ENCODE peak calls at places on chromosomes 11 and 22, in ten cellular contexts. H is naive thymus-derived CD4-positive, alpha-beta T cell; Q is lung; S is GM23338; T is RWPE1; W is transverse colon; R is MM.1S; G is brain microvascular endothelial cell; L is ascending aorta; M is tibial artery. N is an unnamed sample.

GRCh38 chr11:131710511-131710910 is 340.1 kb downstream of the NTM start:
- DNase-seq in H (no peak), Q (no peak), S (no peak), T (no peak), W (no peak), R (no peak), G (no peak), L (no peak), M (no peak), N (peak)

GRCh38 chr11:13317293-13318080 is 39.9 kb downstream of the BMAL1 start:
- DNase-seq in H (no peak), Q (no peak), S (no peak), T (no peak), W (no peak), R (no peak), G (no peak), L (no peak), M (no peak), N (no peak)

GRCh38 chr11:79431535-79431934 is 9.3 kb downstream of the TENM4 start:
- DNase-seq in H (no peak), Q (no peak), S (no peak), T (peak), W (no peak), R (no peak), G (no peak), L (no peak), M (no peak), N (peak)

GRCh38 chr11:112694813-112695212 is 266.4 kb upstream of the NCAM1 start:
- DNase-seq in H (no peak), Q (no peak), S (peak), T (peak), W (no peak), R (no peak), G (no peak), L (no peak), M (no peak), N (peak)

GRCh38 chr11:821513-822371 is 3.0 kb downstream of the PNPLA2 start:
- DNase-seq in H (no peak), Q (no peak), S (no peak), T (no peak), W (no peak), R (no peak), G (no peak), L (no peak), M (no peak), N (no peak)

GRCh38 chr11:125980421-125980820 is 34.6 kb downstream of the VSIG10L2 start:
- DNase-seq in H (no peak), Q (no peak), S (no peak), T (no peak), W (no peak), R (no peak), G (no peak), L (no peak), M (no peak), N (no peak)

GRCh38 chr11:128916037-128916572 is 24.9 kb downstream of the KCNJ5 start:
- DNase-seq in H (no peak), Q (no peak), S (no peak), T (no peak), W (no peak), R (no peak), G (no peak), L (no peak), M (no peak), N (no peak)

GRCh38 chr22:24593810-24594568 is 1.1 kb upstream of the LRRC75B start:
- DNase-seq in H (no peak), Q (no peak), S (no peak), T (no peak), W (peak), R (no peak), G (no peak), L (no peak), M (no peak), N (no peak)

GRCh38 chr22:41699264-41700104 is at the start of gene MEI1:
- DNase-seq in H (peak), Q (peak), S (peak), T (peak), W (peak), R (peak), G (peak), L (peak), M (peak), N (no peak)

GRCh38 chr22:49664891-49665290 is 162.8 kb downstream of the BRD1 start:
- DNase-seq in H (no peak), Q (no peak), S (no peak), T (no peak), W (no peak), R (no peak), G (no peak), L (no peak), M (peak), N (no peak)

GRCh38 chr11:93959663-93960062 is 61.5 kb upstream of the HEPHL1 start:
- DNase-seq in H (no peak), Q (no peak), S (no peak), T (no peak), W (no peak), R (no peak), G (no peak), L (no peak), M (no peak), N (no peak)

GRCh38 chr11:83865636-83866461 is 579.7 kb upstream of the CCDC90B start:
- DNase-seq in H (no peak), Q (no peak), S (no peak), T (peak), W (no peak), R (no peak), G (peak), L (no peak), M (no peak), N (no peak)

GRCh38 chr11:111329306-111330204 is 31.2 kb downstream of the POU2AF3 start:
- DNase-seq in H (no peak), Q (no peak), S (no peak), T (no peak), W (no peak), R (no peak), G (no peak), L (peak), M (peak), N (no peak)

GRCh38 chr11:134355656-134356055 is 23.9 kb downstream of the GLB1L2 start:
- DNase-seq in H (no peak), Q (no peak), S (no peak), T (no peak), W (no peak), R (no peak), G (no peak), L (no peak), M (no peak), N (peak)

GRCh38 chr11:130420478-130421198 is 7.8 kb downstream of the ADAMTS8 start:
- DNase-seq in H (no peak), Q (peak), S (no peak), T (no peak), W (no peak), R (no peak), G (no peak), L (no peak), M (no peak), N (no peak)

DNA sequence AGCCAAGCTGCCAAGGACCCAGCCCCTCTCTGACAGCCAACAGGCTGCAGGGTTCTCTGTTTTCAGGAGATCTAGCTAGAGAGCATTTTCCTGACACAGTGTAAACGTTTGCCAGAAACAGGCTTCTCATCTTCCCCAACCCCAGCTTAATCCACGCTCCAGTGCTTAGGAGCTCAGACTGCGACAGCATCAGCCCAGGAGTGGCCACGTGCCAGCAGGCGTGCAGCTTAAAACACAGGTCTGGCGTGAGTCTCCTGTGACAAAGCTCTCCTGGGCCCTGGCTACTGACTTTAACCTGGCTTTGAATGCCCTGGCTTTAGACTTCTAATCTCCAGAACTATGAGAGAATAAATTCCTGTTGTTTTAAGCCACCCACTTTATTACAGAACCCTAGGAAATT is 66.6 kb downstream of the GALNT18 start:
- DNase-seq in H (no peak), Q (peak), S (no peak), T (no peak), W (no peak), R (no peak), G (no peak), L (no peak), M (peak), N (no peak)
- H3K27ac ChIP-seq in H (no peak), Q (no peak), S (no peak), T (no peak), W (no peak), R (no peak), G (no peak), L (no peak), M (no peak), N (no peak)

DNA sequence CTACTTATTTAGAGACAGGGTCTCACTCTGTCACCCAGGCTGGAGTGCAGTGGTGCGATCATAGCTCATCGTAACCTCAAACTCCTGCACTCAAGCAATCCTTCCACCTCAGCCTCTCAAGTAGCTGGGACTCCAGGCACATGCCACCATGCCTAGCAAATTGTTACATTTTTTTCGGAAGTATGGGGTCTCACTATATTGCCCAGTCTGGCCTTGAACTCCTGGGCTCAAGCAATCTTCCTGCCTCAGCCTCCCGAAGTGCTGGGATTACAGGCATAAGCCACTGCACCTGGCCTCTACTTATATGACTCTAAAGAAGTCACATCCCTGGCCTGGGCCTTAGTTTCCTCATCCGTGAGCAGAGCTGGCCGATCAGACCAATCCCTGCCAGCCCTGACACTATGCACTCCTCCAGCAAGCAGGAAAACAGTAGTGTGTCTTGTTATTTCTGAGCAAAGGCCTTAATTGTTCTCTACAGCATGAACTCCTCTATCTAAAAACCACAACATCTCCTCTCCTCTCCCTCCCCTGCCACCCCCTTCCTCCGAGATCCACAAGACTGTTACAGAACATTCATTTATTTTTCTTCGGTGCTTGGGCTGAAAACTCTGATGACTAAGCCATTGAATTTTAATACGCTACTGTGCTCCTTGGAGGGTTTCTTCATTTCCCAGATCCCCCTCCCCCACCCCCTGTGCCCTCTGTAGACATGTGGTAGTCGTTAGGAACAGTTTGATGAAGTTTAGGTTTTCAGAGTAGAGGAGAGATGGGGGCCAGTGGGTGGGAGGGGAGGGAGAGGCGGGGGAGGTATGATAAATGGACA is 91.5 kb downstream of the ABTB2 start:
- DNase-seq in H (peak), Q (no peak), S (no peak), T (no peak), W (no peak), R (no peak), G (peak), L (no peak), M (peak), N (no peak)
- H3K27ac ChIP-seq in H (no peak), Q (no peak), S (no peak), T (peak), W (peak), R (no peak), G (peak), L (peak), M (peak), N (no peak)

GRCh38 chr11:9214765-9215164 is 50.4 kb downstream of the DENND5A start:
- DNase-seq in H (no peak), Q (no peak), S (no peak), T (no peak), W (no peak), R (no peak), G (no peak), L (no peak), M (no peak), N (no peak)
- H3K27ac ChIP-seq in H (no peak), Q (no peak), S (peak), T (peak), W (no peak), R (peak), G (no peak), L (no peak), M (no peak), N (peak)

GRCh38 chr22:37165066-37165465 is 15.3 kb upstream of the IL2RB start:
- DNase-seq in H (no peak), Q (no peak), S (no peak), T (no peak), W (no peak), R (no peak), G (no peak), L (no peak), M (no peak), N (no peak)

GRCh38 chr22:37165940-37166674 is 16.4 kb upstream of the IL2RB start:
- DNase-seq in H (no peak), Q (no peak), S (no peak), T (no peak), W (no peak), R (no peak), G (no peak), L (no peak), M (no peak), N (no peak)

GRCh38 chr22:37167981-37168647 is 18.4 kb upstream of the IL2RB start:
- DNase-seq in H (no peak), Q (no peak), S (no peak), T (no peak), W (no peak), R (peak), G (no peak), L (no peak), M (no peak), N (no peak)

GRCh38 chr22:37167176-37167980 is 17.7 kb upstream of the IL2RB start:
- DNase-seq in H (no peak), Q (no peak), S (no peak), T (no peak), W (peak), R (no peak), G (no peak), L (no peak), M (no peak), N (no peak)

DNA sequence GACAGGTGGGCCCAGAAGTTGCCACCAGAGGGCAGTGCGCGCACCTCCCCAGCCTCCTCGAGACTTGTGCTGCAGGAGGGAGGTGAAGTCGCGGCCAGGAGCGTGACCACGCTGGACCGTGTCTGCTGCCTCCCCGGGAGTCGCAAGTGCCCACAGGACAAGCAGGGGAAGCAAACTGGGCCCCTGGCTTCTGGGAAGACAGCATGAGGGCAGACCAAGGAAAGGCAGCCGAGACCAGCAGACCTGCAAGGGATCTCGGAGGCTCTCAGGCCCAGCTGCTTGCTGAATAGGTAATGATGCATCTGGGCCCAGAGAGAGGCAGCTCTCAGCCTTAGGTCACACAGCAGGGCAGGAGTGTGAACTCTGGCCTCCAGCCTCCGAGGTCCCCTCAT is 17.0 kb upstream of the IL2RB start:
- DNase-seq in H (peak), Q (peak), S (peak), T (peak), W (peak), R (peak), G (peak), L (no peak), M (peak), N (no peak)
- H3K27ac ChIP-seq in H (peak), Q (no peak), S (no peak), T (no peak), W (peak), R (no peak), G (no peak), L (no peak), M (no peak), N (no peak)

DNA sequence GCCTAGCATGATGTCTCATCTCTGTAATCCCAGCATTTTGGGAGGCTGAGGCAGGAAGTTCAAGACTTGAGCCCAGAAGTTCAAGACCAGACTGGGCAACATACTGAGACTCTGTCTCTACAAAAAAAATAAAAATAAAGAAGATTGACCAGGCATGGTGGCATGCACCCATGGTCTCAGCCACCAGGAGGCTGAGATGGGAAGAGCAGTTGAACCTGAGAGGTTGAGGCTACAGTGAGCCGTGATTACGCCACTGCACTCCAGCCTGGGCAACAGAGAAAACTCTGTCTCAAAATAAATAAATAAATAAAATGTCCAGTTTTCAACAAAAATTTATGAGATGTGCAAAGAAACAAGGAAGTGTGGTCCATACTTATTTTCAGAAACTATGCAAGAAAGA is 28.3 kb downstream of the EFCAB6 start:
- DNase-seq in H (no peak), Q (no peak), S (peak), T (no peak), W (no peak), R (no peak), G (no peak), L (no peak), M (no peak), N (no peak)
- H3K27ac ChIP-seq in H (no peak), Q (no peak), S (no peak), T (no peak), W (no peak), R (no peak), G (no peak), L (no peak), M (no peak), N (no peak)

N was measured in epithelial cell of prostate.